ENCODE peak calls at places on chromosomes 12 and 14, in eight cellular contexts. P is AG09319, T is pancreas, A is fibroblast of mammary gland, E is fibroblast of lung, O is uterus, I is HFF-Myc, Y is epithelial cell of esophagus. J is an unnamed sample.

GRCh38 chr12:127290251-127290650 is 976.7 kb upstream of the TMEM132C start:
- DNase-seq in P (no peak), T (no peak), A (no peak), E (no peak), O (no peak), I (no peak), Y (no peak), J (no peak)

GRCh38 chr14:30005114-30005698 is 77.6 kb upstream of the PRKD1 start:
- DNase-seq in P (peak; percentile 48), T (no peak), A (peak; percentile 81), E (peak; percentile 88), O (no peak), I (peak; percentile 30), Y (peak; percentile 69), J (peak; percentile 78)

GRCh38 chr12:119783787-119784186 is 93.3 kb downstream of the CIT start:
- DNase-seq in P (no peak), T (no peak), A (no peak), E (no peak), O (no peak), I (no peak), Y (no peak), J (no peak)

GRCh38 chr12:1576410-1577240 is 17.8 kb downstream of the FBXL14 start:
- DNase-seq in P (no peak), T (no peak), A (peak; percentile 79), E (peak; percentile 87), O (peak; percentile 90), I (no peak), Y (no peak), J (peak; percentile 76)

GRCh38 chr12:104793280-104793679 is 164.8 kb downstream of the SLC41A2 start:
- DNase-seq in P (peak; percentile 81), T (no peak), A (peak; percentile 88), E (peak; percentile 7), O (no peak), I (peak; percentile 15), Y (no peak), J (peak; percentile 95)

GRCh38 chr14:37443461-37443860 is 151.6 kb downstream of the FOXA1 start:
- DNase-seq in P (peak; percentile 20), T (no peak), A (peak; percentile 65), E (peak; percentile 64), O (no peak), I (peak; percentile 42), Y (no peak), J (peak; percentile 72)

GRCh38 chr12:5768171-5768879 is 176.7 kb downstream of the ANO2 start:
- DNase-seq in P (no peak), T (peak; percentile 91), A (no peak), E (no peak), O (no peak), I (no peak), Y (no peak), J (no peak)

GRCh38 chr14:55077691-55078151 is 26.3 kb downstream of the MAPK1IP1L start:
- DNase-seq in P (no peak), T (no peak), A (peak; percentile 61), E (no peak), O (no peak), I (no peak), Y (peak; percentile 95), J (peak; percentile 66)

GRCh38 chr12:128266086-128266485 is 884 bp upstream of the TMEM132C start:
- DNase-seq in P (no peak), T (peak; percentile 31), A (no peak), E (no peak), O (no peak), I (no peak), Y (no peak), J (no peak)

DNA sequence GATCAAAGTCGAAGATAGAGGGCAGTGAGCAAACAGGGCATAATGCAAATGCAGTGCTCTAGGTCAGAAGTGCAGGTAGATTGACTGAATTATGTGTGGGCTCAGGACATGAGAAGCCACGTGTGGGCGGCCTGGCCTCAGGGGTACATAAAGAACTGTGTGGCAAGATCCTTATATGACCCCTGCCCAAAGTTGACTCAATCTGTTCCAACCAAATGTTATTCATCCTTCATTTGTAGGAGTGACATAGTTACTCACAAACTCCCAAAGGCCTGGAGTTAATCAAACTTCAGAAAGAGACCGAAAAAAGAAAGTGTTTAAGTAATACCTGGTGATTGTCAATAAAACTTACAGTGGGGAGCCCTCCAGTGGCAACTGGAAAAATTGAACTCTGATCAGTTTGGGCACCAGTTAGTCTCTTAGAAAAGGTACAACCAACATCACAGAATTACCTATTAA is 150.4 kb upstream of the FAR2 start:
- DNase-seq in P (peak; percentile 31), T (no peak), A (peak; percentile 89), E (peak; percentile 53), O (peak; percentile 28), I (peak; percentile 7), Y (peak; percentile 44), J (peak; percentile 47)
- TF ChIP-seq CTCF in P (peak; percentile 62), T (no peak), A (peak; percentile 57), E (peak; percentile 51), O (no peak), I (peak; percentile 55), Y (peak; percentile 60), J (peak; percentile 69)

DNA sequence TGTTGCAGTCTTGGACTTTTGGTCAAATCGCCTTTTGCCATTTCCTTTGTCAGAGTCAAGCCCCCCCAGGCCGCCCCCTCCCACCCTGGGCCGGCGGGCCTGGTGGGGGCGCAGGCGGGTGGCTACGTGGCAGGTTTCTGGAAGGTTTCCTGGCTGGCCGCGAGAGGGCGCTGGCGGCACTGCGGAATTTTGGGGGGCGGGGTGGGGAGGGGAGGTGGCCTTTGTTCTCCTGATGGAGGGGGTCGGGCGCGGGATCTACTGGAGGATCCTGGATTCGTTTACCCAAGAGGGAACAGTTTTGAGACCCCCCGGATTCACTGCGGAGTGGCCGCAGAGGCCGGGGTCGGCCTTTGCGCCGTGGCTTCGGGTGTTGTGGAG is 1.2 kb downstream of the MEG3 start:
- DNase-seq in P (no peak), T (no peak), A (no peak), E (peak; percentile 37), O (no peak), I (no peak), Y (no peak), J (no peak)
- TF ChIP-seq CTCF in P (peak; percentile 45), T (peak; percentile 13), A (no peak), E (peak; percentile 37), O (peak; percentile 34), I (peak; percentile 46), Y (peak; percentile 41), J (peak; percentile 43)

DNA sequence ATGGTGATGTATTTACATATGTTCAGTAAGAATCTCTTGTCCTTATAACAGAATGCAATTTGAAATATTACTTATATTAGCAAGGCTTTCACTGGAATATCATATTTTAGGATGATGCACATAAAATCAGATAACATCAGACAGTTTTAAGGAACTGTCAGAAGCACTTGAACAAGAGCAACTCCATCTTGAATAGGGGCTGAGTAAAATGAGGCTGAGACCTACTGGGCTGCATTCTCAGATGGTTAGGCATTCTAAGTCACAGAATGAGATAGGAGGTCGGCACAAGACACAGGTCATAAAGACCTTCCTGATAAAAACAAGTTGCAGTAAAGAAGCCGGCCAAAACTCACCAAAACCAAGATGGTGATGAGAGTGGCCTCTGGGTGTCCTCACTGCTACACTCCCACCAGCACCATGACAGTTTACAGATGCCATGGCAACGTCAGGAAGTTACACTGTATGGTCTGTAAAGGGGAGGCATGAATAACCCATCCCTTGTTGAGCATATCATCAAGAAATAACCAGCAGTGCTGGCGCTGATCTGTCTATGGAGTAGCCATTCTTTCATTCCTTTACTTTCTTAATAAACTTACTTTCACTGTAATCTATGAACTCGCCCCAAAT is 27.6 kb upstream of the ETV6 start:
- DNase-seq in P (no peak), T (no peak), A (peak; percentile 21), E (no peak), O (no peak), I (no peak), Y (no peak), J (no peak)
- TF ChIP-seq CTCF in P (no peak), T (no peak), A (peak; percentile 19), E (no peak), O (no peak), I (peak; percentile 11), Y (no peak), J (peak; percentile 18)

GRCh38 chr12:123046431-123046830 is 66.0 kb downstream of the ARL6IP4 start:
- DNase-seq in P (no peak), T (no peak), A (no peak), E (no peak), O (no peak), I (no peak), Y (no peak), J (no peak)

GRCh38 chr12:123050331-123050809 is 69.9 kb downstream of the ARL6IP4 start:
- DNase-seq in P (no peak), T (peak; percentile 6), A (peak; percentile 68), E (no peak), O (peak; percentile 61), I (no peak), Y (peak; percentile 70), J (peak; percentile 40)

GRCh38 chr12:123050913-123051312 is 70.4 kb downstream of the ARL6IP4 start:
- DNase-seq in P (no peak), T (no peak), A (no peak), E (no peak), O (no peak), I (no peak), Y (no peak), J (no peak)

GRCh38 chr12:123047289-123047688 is 66.8 kb downstream of the ARL6IP4 start:
- DNase-seq in P (no peak), T (no peak), A (no peak), E (no peak), O (no peak), I (no peak), Y (no peak), J (no peak)

DNA sequence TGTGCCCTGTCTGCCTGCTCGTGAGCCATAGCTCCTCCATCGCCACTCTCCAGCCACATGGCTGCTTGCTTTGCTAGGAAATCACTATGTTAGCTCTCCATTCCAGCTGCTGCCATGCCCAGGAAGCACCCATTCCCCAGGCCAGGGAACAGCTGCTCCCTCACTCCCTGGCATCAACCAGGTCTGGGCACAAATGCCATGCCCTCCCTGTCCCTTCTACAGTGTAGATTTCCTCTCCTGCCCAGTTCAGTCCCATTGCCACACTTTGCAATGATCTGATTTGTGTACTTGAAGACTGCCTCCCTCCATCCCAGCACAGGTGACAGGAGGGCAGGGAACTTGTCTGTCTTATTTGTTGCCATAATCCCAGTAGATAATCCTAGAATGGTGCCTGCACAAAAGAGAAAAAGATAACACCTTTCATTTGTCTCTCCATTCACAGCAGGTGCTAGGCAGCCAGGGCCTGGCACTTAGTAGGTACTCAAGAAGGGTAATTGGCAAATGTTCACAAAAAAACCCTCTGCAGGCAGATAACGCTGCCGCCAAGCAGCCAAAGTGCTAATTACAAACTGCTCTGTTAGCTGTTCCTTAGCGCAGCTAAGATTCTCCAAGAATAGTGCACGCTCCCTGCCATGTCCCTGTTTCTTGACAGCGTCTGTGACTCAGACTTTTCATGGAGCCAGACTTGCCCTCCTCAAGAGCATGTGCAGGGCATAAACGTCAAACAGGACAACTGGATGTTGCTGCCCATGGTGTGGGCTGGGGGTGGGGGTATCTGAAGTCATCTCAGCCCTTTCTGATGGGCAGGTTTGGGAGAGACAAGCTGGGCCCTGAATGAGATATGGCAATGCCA is 69.1 kb downstream of the ARL6IP4 start:
- DNase-seq in P (no peak), T (peak; percentile 5), A (peak; percentile 12), E (no peak), O (no peak), I (no peak), Y (no peak), J (peak; percentile 45)
- TF ChIP-seq CTCF in P (no peak), T (no peak), A (no peak), E (no peak), O (no peak), I (no peak), Y (no peak), J (no peak)

J was measured in AG10803.